ENCODE peak calls at places on chromosomes 7 and 10, in ten cellular contexts. One of them, this sample, is unnamed.
A peak's percentile ranks its signal among the peaks of the same experiment; 100 is the strongest.

GRCh38 chr7:129606801-129607200 is 4.7 kb upstream of the NRF1 start:
- DNase-seq in T-helper 9 cell: no peak
- DNase-seq in stimulated activated CD8-positive, alpha-beta memory T cell treated with anti-CD3 and anti-CD28 coated beads, Interleukin-15, amount 100 ng/mL, for 24 hours: no peak
- DNase-seq in activated T-cell treated with anti-CD3 and anti-CD28 coated beads for 1 hour: no peak
- DNase-seq in mucosa of descending colon: no peak
- DNase-seq in RCC 7860: no peak
- DNase-seq in HS-5: no peak
- DNase-seq in stimulated activated naive CD8-positive, alpha-beta T cell treated with anti-CD3 and anti-CD28 coated beads, Interleukin-15, amount 100 ng/mL, for 72 hours: no peak
- DNase-seq in EH: no peak
- DNase-seq in dorsolateral prefrontal cortex: no peak
- DNase-seq in this sample: no peak

GRCh38 chr7:80890839-80891544 is 27.9 kb downstream of the SEMA3C start:
- DNase-seq in stimulated activated naive CD8-positive, alpha-beta T cell treated with anti-CD3 and anti-CD28 coated beads, Interleukin-15, amount 100 ng/mL, for 72 hours: no peak
- DNase-seq in mucosa of descending colon: no peak
- DNase-seq in stimulated activated CD8-positive, alpha-beta memory T cell treated with anti-CD3 and anti-CD28 coated beads, Interleukin-15, amount 100 ng/mL, for 24 hours: no peak
- DNase-seq in dorsolateral prefrontal cortex: no peak
- DNase-seq in RCC 7860: no peak
- DNase-seq in EH: no peak
- DNase-seq in T-helper 9 cell: no peak
- DNase-seq in HS-5: no peak
- DNase-seq in activated T-cell treated with anti-CD3 and anti-CD28 coated beads for 1 hour: no peak
- DNase-seq in this sample: no peak

GRCh38 chr10:91689731-91690168 is 56.9 kb upstream of the PPP1R3C start:
- DNase-seq in stimulated activated CD8-positive, alpha-beta memory T cell treated with anti-CD3 and anti-CD28 coated beads, Interleukin-15, amount 100 ng/mL, for 24 hours: no peak
- DNase-seq in RCC 7860: peak; percentile 41
- DNase-seq in stimulated activated naive CD8-positive, alpha-beta T cell treated with anti-CD3 and anti-CD28 coated beads, Interleukin-15, amount 100 ng/mL, for 72 hours: peak; percentile 3
- DNase-seq in mucosa of descending colon: no peak
- DNase-seq in HS-5: no peak
- DNase-seq in EH: peak; percentile 79
- DNase-seq in T-helper 9 cell: no peak
- DNase-seq in activated T-cell treated with anti-CD3 and anti-CD28 coated beads for 1 hour: no peak
- DNase-seq in dorsolateral prefrontal cortex: no peak
- DNase-seq in this sample: no peak

GRCh38 chr10:79186742-79187544 is 118.2 kb downstream of the ZMIZ1 start:
- DNase-seq in HS-5: no peak
- DNase-seq in activated T-cell treated with anti-CD3 and anti-CD28 coated beads for 1 hour: no peak
- DNase-seq in EH: no peak
- DNase-seq in stimulated activated naive CD8-positive, alpha-beta T cell treated with anti-CD3 and anti-CD28 coated beads, Interleukin-15, amount 100 ng/mL, for 72 hours: no peak
- DNase-seq in T-helper 9 cell: no peak
- DNase-seq in RCC 7860: no peak
- DNase-seq in dorsolateral prefrontal cortex: no peak
- DNase-seq in stimulated activated CD8-positive, alpha-beta memory T cell treated with anti-CD3 and anti-CD28 coated beads, Interleukin-15, amount 100 ng/mL, for 24 hours: no peak
- DNase-seq in mucosa of descending colon: no peak
- DNase-seq in this sample: no peak

GRCh38 chr10:101337836-101338235 is 16.1 kb upstream of the BTRC start:
- DNase-seq in dorsolateral prefrontal cortex: no peak
- DNase-seq in mucosa of descending colon: no peak
- DNase-seq in stimulated activated naive CD8-positive, alpha-beta T cell treated with anti-CD3 and anti-CD28 coated beads, Interleukin-15, amount 100 ng/mL, for 72 hours: no peak
- DNase-seq in activated T-cell treated with anti-CD3 and anti-CD28 coated beads for 1 hour: no peak
- DNase-seq in RCC 7860: no peak
- DNase-seq in HS-5: no peak
- DNase-seq in T-helper 9 cell: no peak
- DNase-seq in stimulated activated CD8-positive, alpha-beta memory T cell treated with anti-CD3 and anti-CD28 coated beads, Interleukin-15, amount 100 ng/mL, for 24 hours: no peak
- DNase-seq in EH: no peak
- DNase-seq in this sample: no peak

GRCh38 chr7:12403287-12404181 is at the start of gene VWDE:
- DNase-seq in stimulated activated naive CD8-positive, alpha-beta T cell treated with anti-CD3 and anti-CD28 coated beads, Interleukin-15, amount 100 ng/mL, for 72 hours: peak; percentile 69
- DNase-seq in HS-5: peak; percentile 54
- DNase-seq in stimulated activated CD8-positive, alpha-beta memory T cell treated with anti-CD3 and anti-CD28 coated beads, Interleukin-15, amount 100 ng/mL, for 24 hours: no peak
- DNase-seq in dorsolateral prefrontal cortex: no peak
- DNase-seq in activated T-cell treated with anti-CD3 and anti-CD28 coated beads for 1 hour: peak; percentile 8
- DNase-seq in mucosa of descending colon: peak; percentile 67
- DNase-seq in EH: no peak
- DNase-seq in RCC 7860: peak; percentile 31
- DNase-seq in T-helper 9 cell: peak; percentile 52
- DNase-seq in this sample: peak; percentile 12

GRCh38 chr7:120991570-120991969 is 3.1 kb downstream of the CPED1 start:
- DNase-seq in RCC 7860: peak; percentile 32
- DNase-seq in stimulated activated naive CD8-positive, alpha-beta T cell treated with anti-CD3 and anti-CD28 coated beads, Interleukin-15, amount 100 ng/mL, for 72 hours: no peak
- DNase-seq in dorsolateral prefrontal cortex: no peak
- DNase-seq in mucosa of descending colon: no peak
- DNase-seq in T-helper 9 cell: no peak
- DNase-seq in activated T-cell treated with anti-CD3 and anti-CD28 coated beads for 1 hour: no peak
- DNase-seq in stimulated activated CD8-positive, alpha-beta memory T cell treated with anti-CD3 and anti-CD28 coated beads, Interleukin-15, amount 100 ng/mL, for 24 hours: no peak
- DNase-seq in EH: peak; percentile 85
- DNase-seq in HS-5: peak; percentile 68
- DNase-seq in this sample: no peak

GRCh38 chr10:131824371-131825149 is 76.2 kb upstream of the PPP2R2D start:
- DNase-seq in HS-5: no peak
- DNase-seq in mucosa of descending colon: no peak
- DNase-seq in dorsolateral prefrontal cortex: no peak
- DNase-seq in EH: no peak
- DNase-seq in T-helper 9 cell: no peak
- DNase-seq in activated T-cell treated with anti-CD3 and anti-CD28 coated beads for 1 hour: no peak
- DNase-seq in RCC 7860: no peak
- DNase-seq in stimulated activated CD8-positive, alpha-beta memory T cell treated with anti-CD3 and anti-CD28 coated beads, Interleukin-15, amount 100 ng/mL, for 24 hours: no peak
- DNase-seq in stimulated activated naive CD8-positive, alpha-beta T cell treated with anti-CD3 and anti-CD28 coated beads, Interleukin-15, amount 100 ng/mL, for 72 hours: no peak
- DNase-seq in this sample: no peak

GRCh38 chr10:79445217-79445707 is at the start of gene ZCCHC24:
- DNase-seq in dorsolateral prefrontal cortex: no peak
- DNase-seq in stimulated activated naive CD8-positive, alpha-beta T cell treated with anti-CD3 and anti-CD28 coated beads, Interleukin-15, amount 100 ng/mL, for 72 hours: no peak
- DNase-seq in mucosa of descending colon: no peak
- DNase-seq in T-helper 9 cell: no peak
- DNase-seq in EH: no peak
- DNase-seq in RCC 7860: no peak
- DNase-seq in HS-5: no peak
- DNase-seq in activated T-cell treated with anti-CD3 and anti-CD28 coated beads for 1 hour: no peak
- DNase-seq in stimulated activated CD8-positive, alpha-beta memory T cell treated with anti-CD3 and anti-CD28 coated beads, Interleukin-15, amount 100 ng/mL, for 24 hours: no peak
- DNase-seq in this sample: peak; percentile 96

GRCh38 chr7:30135551-30136271 is 925 bp downstream of the MTURN start:
- DNase-seq in mucosa of descending colon: peak; percentile 74
- DNase-seq in RCC 7860: no peak
- DNase-seq in stimulated activated naive CD8-positive, alpha-beta T cell treated with anti-CD3 and anti-CD28 coated beads, Interleukin-15, amount 100 ng/mL, for 72 hours: peak; percentile 46
- DNase-seq in T-helper 9 cell: peak; percentile 28
- DNase-seq in HS-5: peak; percentile 47
- DNase-seq in dorsolateral prefrontal cortex: peak; percentile 73
- DNase-seq in activated T-cell treated with anti-CD3 and anti-CD28 coated beads for 1 hour: peak; percentile 37
- DNase-seq in EH: peak; percentile 65
- DNase-seq in stimulated activated CD8-positive, alpha-beta memory T cell treated with anti-CD3 and anti-CD28 coated beads, Interleukin-15, amount 100 ng/mL, for 24 hours: peak; percentile 23
- DNase-seq in this sample: peak; percentile 54

GRCh38 chr7:71842376-71842775 is 569.8 kb downstream of the CALN1 start:
- DNase-seq in activated T-cell treated with anti-CD3 and anti-CD28 coated beads for 1 hour: no peak
- DNase-seq in dorsolateral prefrontal cortex: peak; percentile 43
- DNase-seq in HS-5: no peak
- DNase-seq in mucosa of descending colon: no peak
- DNase-seq in stimulated activated naive CD8-positive, alpha-beta T cell treated with anti-CD3 and anti-CD28 coated beads, Interleukin-15, amount 100 ng/mL, for 72 hours: no peak
- DNase-seq in stimulated activated CD8-positive, alpha-beta memory T cell treated with anti-CD3 and anti-CD28 coated beads, Interleukin-15, amount 100 ng/mL, for 24 hours: no peak
- DNase-seq in T-helper 9 cell: no peak
- DNase-seq in RCC 7860: no peak
- DNase-seq in EH: no peak
- DNase-seq in this sample: no peak

GRCh38 chr7:1027285-1028043 is 16.9 kb upstream of the GPR146 start:
- DNase-seq in stimulated activated naive CD8-positive, alpha-beta T cell treated with anti-CD3 and anti-CD28 coated beads, Interleukin-15, amount 100 ng/mL, for 72 hours: no peak
- DNase-seq in dorsolateral prefrontal cortex: peak; percentile 51
- DNase-seq in mucosa of descending colon: peak; percentile 54
- DNase-seq in activated T-cell treated with anti-CD3 and anti-CD28 coated beads for 1 hour: no peak
- DNase-seq in RCC 7860: no peak
- DNase-seq in T-helper 9 cell: no peak
- DNase-seq in EH: peak; percentile 46
- DNase-seq in stimulated activated CD8-positive, alpha-beta memory T cell treated with anti-CD3 and anti-CD28 coated beads, Interleukin-15, amount 100 ng/mL, for 24 hours: no peak
- DNase-seq in HS-5: no peak
- DNase-seq in this sample: no peak

GRCh38 chr10:49643296-49644034 is 29.6 kb downstream of the CHAT start:
- DNase-seq in activated T-cell treated with anti-CD3 and anti-CD28 coated beads for 1 hour: no peak
- DNase-seq in HS-5: no peak
- DNase-seq in dorsolateral prefrontal cortex: no peak
- DNase-seq in RCC 7860: no peak
- DNase-seq in stimulated activated CD8-positive, alpha-beta memory T cell treated with anti-CD3 and anti-CD28 coated beads, Interleukin-15, amount 100 ng/mL, for 24 hours: no peak
- DNase-seq in T-helper 9 cell: no peak
- DNase-seq in EH: no peak
- DNase-seq in mucosa of descending colon: no peak
- DNase-seq in stimulated activated naive CD8-positive, alpha-beta T cell treated with anti-CD3 and anti-CD28 coated beads, Interleukin-15, amount 100 ng/mL, for 72 hours: no peak
- DNase-seq in this sample: no peak

GRCh38 chr10:18312385-18313145 is 172.3 kb downstream of the CACNB2 start:
- DNase-seq in stimulated activated naive CD8-positive, alpha-beta T cell treated with anti-CD3 and anti-CD28 coated beads, Interleukin-15, amount 100 ng/mL, for 72 hours: no peak
- DNase-seq in activated T-cell treated with anti-CD3 and anti-CD28 coated beads for 1 hour: no peak
- DNase-seq in RCC 7860: peak; percentile 25
- DNase-seq in T-helper 9 cell: no peak
- DNase-seq in mucosa of descending colon: no peak
- DNase-seq in EH: peak; percentile 48
- DNase-seq in stimulated activated CD8-positive, alpha-beta memory T cell treated with anti-CD3 and anti-CD28 coated beads, Interleukin-15, amount 100 ng/mL, for 24 hours: no peak
- DNase-seq in dorsolateral prefrontal cortex: no peak
- DNase-seq in HS-5: peak; percentile 0
- DNase-seq in this sample: peak; percentile 7

GRCh38 chr7:47827321-47827720 is 120.9 kb downstream of the PKD1L1 start:
- DNase-seq in mucosa of descending colon: no peak
- DNase-seq in stimulated activated naive CD8-positive, alpha-beta T cell treated with anti-CD3 and anti-CD28 coated beads, Interleukin-15, amount 100 ng/mL, for 72 hours: no peak
- DNase-seq in activated T-cell treated with anti-CD3 and anti-CD28 coated beads for 1 hour: no peak
- DNase-seq in HS-5: no peak
- DNase-seq in T-helper 9 cell: no peak
- DNase-seq in EH: no peak
- DNase-seq in dorsolateral prefrontal cortex: no peak
- DNase-seq in stimulated activated CD8-positive, alpha-beta memory T cell treated with anti-CD3 and anti-CD28 coated beads, Interleukin-15, amount 100 ng/mL, for 24 hours: no peak
- DNase-seq in RCC 7860: no peak
- DNase-seq in this sample: no peak

GRCh38 chr10:114681542-114681941 is 23.5 kb upstream of the ABLIM1 start:
- DNase-seq in dorsolateral prefrontal cortex: no peak
- DNase-seq in EH: no peak
- DNase-seq in stimulated activated CD8-positive, alpha-beta memory T cell treated with anti-CD3 and anti-CD28 coated beads, Interleukin-15, amount 100 ng/mL, for 24 hours: no peak
- DNase-seq in T-helper 9 cell: no peak
- DNase-seq in mucosa of descending colon: no peak
- DNase-seq in activated T-cell treated with anti-CD3 and anti-CD28 coated beads for 1 hour: no peak
- DNase-seq in RCC 7860: peak; percentile 89
- DNase-seq in stimulated activated naive CD8-positive, alpha-beta T cell treated with anti-CD3 and anti-CD28 coated beads, Interleukin-15, amount 100 ng/mL, for 72 hours: no peak
- DNase-seq in HS-5: no peak
- DNase-seq in this sample: no peak

GRCh38 chr7:129334473-129334872 is 99.8 kb upstream of the STRIP2 start:
- DNase-seq in activated T-cell treated with anti-CD3 and anti-CD28 coated beads for 1 hour: no peak
- DNase-seq in stimulated activated naive CD8-positive, alpha-beta T cell treated with anti-CD3 and anti-CD28 coated beads, Interleukin-15, amount 100 ng/mL, for 72 hours: no peak
- DNase-seq in RCC 7860: no peak
- DNase-seq in stimulated activated CD8-positive, alpha-beta memory T cell treated with anti-CD3 and anti-CD28 coated beads, Interleukin-15, amount 100 ng/mL, for 24 hours: no peak
- DNase-seq in T-helper 9 cell: no peak
- DNase-seq in EH: no peak
- DNase-seq in mucosa of descending colon: no peak
- DNase-seq in HS-5: no peak
- DNase-seq in dorsolateral prefrontal cortex: no peak
- DNase-seq in this sample: no peak

GRCh38 chr10:133242611-133243356 is 5.1 kb downstream of the VENTX start:
- DNase-seq in activated T-cell treated with anti-CD3 and anti-CD28 coated beads for 1 hour: no peak
- DNase-seq in EH: peak; percentile 9
- DNase-seq in HS-5: no peak
- DNase-seq in RCC 7860: no peak
- DNase-seq in dorsolateral prefrontal cortex: no peak
- DNase-seq in stimulated activated naive CD8-positive, alpha-beta T cell treated with anti-CD3 and anti-CD28 coated beads, Interleukin-15, amount 100 ng/mL, for 72 hours: no peak
- DNase-seq in mucosa of descending colon: no peak
- DNase-seq in stimulated activated CD8-positive, alpha-beta memory T cell treated with anti-CD3 and anti-CD28 coated beads, Interleukin-15, amount 100 ng/mL, for 24 hours: no peak
- DNase-seq in T-helper 9 cell: no peak
- DNase-seq in this sample: no peak

GRCh38 chr7:76267107-76267834 is 35.2 kb upstream of the HSPB1 start:
- DNase-seq in T-helper 9 cell: no peak
- DNase-seq in stimulated activated naive CD8-positive, alpha-beta T cell treated with anti-CD3 and anti-CD28 coated beads, Interleukin-15, amount 100 ng/mL, for 72 hours: peak; percentile 28
- DNase-seq in HS-5: no peak
- DNase-seq in RCC 7860: no peak
- DNase-seq in mucosa of descending colon: no peak
- DNase-seq in stimulated activated CD8-positive, alpha-beta memory T cell treated with anti-CD3 and anti-CD28 coated beads, Interleukin-15, amount 100 ng/mL, for 24 hours: no peak
- DNase-seq in EH: no peak
- DNase-seq in activated T-cell treated with anti-CD3 and anti-CD28 coated beads for 1 hour: no peak
- DNase-seq in dorsolateral prefrontal cortex: no peak
- DNase-seq in this sample: no peak

GRCh38 chr10:96465599-96465998 is 48.1 kb downstream of the TLL2 start:
- DNase-seq in T-helper 9 cell: no peak
- DNase-seq in stimulated activated naive CD8-positive, alpha-beta T cell treated with anti-CD3 and anti-CD28 coated beads, Interleukin-15, amount 100 ng/mL, for 72 hours: no peak
- DNase-seq in HS-5: no peak
- DNase-seq in stimulated activated CD8-positive, alpha-beta memory T cell treated with anti-CD3 and anti-CD28 coated beads, Interleukin-15, amount 100 ng/mL, for 24 hours: no peak
- DNase-seq in dorsolateral prefrontal cortex: no peak
- DNase-seq in RCC 7860: no peak
- DNase-seq in EH: no peak
- DNase-seq in activated T-cell treated with anti-CD3 and anti-CD28 coated beads for 1 hour: no peak
- DNase-seq in mucosa of descending colon: no peak
- DNase-seq in this sample: no peak

GRCh38 chr7:99923200-99923599 is 3.9 kb upstream of the TRIM4 start:
- DNase-seq in stimulated activated CD8-positive, alpha-beta memory T cell treated with anti-CD3 and anti-CD28 coated beads, Interleukin-15, amount 100 ng/mL, for 24 hours: no peak
- DNase-seq in dorsolateral prefrontal cortex: no peak
- DNase-seq in stimulated activated naive CD8-positive, alpha-beta T cell treated with anti-CD3 and anti-CD28 coated beads, Interleukin-15, amount 100 ng/mL, for 72 hours: no peak
- DNase-seq in T-helper 9 cell: no peak
- DNase-seq in EH: no peak
- DNase-seq in RCC 7860: no peak
- DNase-seq in HS-5: no peak
- DNase-seq in activated T-cell treated with anti-CD3 and anti-CD28 coated beads for 1 hour: no peak
- DNase-seq in mucosa of descending colon: no peak
- DNase-seq in this sample: no peak

GRCh38 chr7:152553671-152554317 is 118.0 kb upstream of the KMT2C start:
- DNase-seq in HS-5: no peak
- DNase-seq in EH: no peak
- DNase-seq in stimulated activated CD8-positive, alpha-beta memory T cell treated with anti-CD3 and anti-CD28 coated beads, Interleukin-15, amount 100 ng/mL, for 24 hours: no peak
- DNase-seq in dorsolateral prefrontal cortex: no peak
- DNase-seq in T-helper 9 cell: no peak
- DNase-seq in activated T-cell treated with anti-CD3 and anti-CD28 coated beads for 1 hour: no peak
- DNase-seq in mucosa of descending colon: no peak
- DNase-seq in RCC 7860: no peak
- DNase-seq in stimulated activated naive CD8-positive, alpha-beta T cell treated with anti-CD3 and anti-CD28 coated beads, Interleukin-15, amount 100 ng/mL, for 72 hours: no peak
- DNase-seq in this sample: no peak

GRCh38 chr10:5147981-5148677 is 36.8 kb downstream of the AKR1C8 start:
- DNase-seq in EH: no peak
- DNase-seq in HS-5: no peak
- DNase-seq in stimulated activated naive CD8-positive, alpha-beta T cell treated with anti-CD3 and anti-CD28 coated beads, Interleukin-15, amount 100 ng/mL, for 72 hours: no peak
- DNase-seq in RCC 7860: no peak
- DNase-seq in T-helper 9 cell: no peak
- DNase-seq in stimulated activated CD8-positive, alpha-beta memory T cell treated with anti-CD3 and anti-CD28 coated beads, Interleukin-15, amount 100 ng/mL, for 24 hours: no peak
- DNase-seq in mucosa of descending colon: no peak
- DNase-seq in activated T-cell treated with anti-CD3 and anti-CD28 coated beads for 1 hour: no peak
- DNase-seq in dorsolateral prefrontal cortex: no peak
- DNase-seq in this sample: no peak

GRCh38 chr10:114697061-114697598 is 39.1 kb upstream of the ABLIM1 start:
- DNase-seq in dorsolateral prefrontal cortex: peak; percentile 90
- DNase-seq in stimulated activated CD8-positive, alpha-beta memory T cell treated with anti-CD3 and anti-CD28 coated beads, Interleukin-15, amount 100 ng/mL, for 24 hours: no peak
- DNase-seq in RCC 7860: no peak
- DNase-seq in HS-5: no peak
- DNase-seq in mucosa of descending colon: no peak
- DNase-seq in EH: peak; percentile 87
- DNase-seq in activated T-cell treated with anti-CD3 and anti-CD28 coated beads for 1 hour: no peak
- DNase-seq in T-helper 9 cell: no peak
- DNase-seq in stimulated activated naive CD8-positive, alpha-beta T cell treated with anti-CD3 and anti-CD28 coated beads, Interleukin-15, amount 100 ng/mL, for 72 hours: no peak
- DNase-seq in this sample: no peak

GRCh38 chr10:29719281-29719675 is 84.5 kb upstream of the SVIL start:
- DNase-seq in mucosa of descending colon: no peak
- DNase-seq in dorsolateral prefrontal cortex: no peak
- DNase-seq in EH: no peak
- DNase-seq in HS-5: no peak
- DNase-seq in stimulated activated CD8-positive, alpha-beta memory T cell treated with anti-CD3 and anti-CD28 coated beads, Interleukin-15, amount 100 ng/mL, for 24 hours: no peak
- DNase-seq in RCC 7860: peak; percentile 28
- DNase-seq in T-helper 9 cell: no peak
- DNase-seq in activated T-cell treated with anti-CD3 and anti-CD28 coated beads for 1 hour: no peak
- DNase-seq in stimulated activated naive CD8-positive, alpha-beta T cell treated with anti-CD3 and anti-CD28 coated beads, Interleukin-15, amount 100 ng/mL, for 72 hours: no peak
- DNase-seq in this sample: no peak

GRCh38 chr10:114917927-114918672 is 19.9 kb upstream of the TRUB1 start:
- DNase-seq in activated T-cell treated with anti-CD3 and anti-CD28 coated beads for 1 hour: no peak
- DNase-seq in EH: peak; percentile 11
- DNase-seq in stimulated activated naive CD8-positive, alpha-beta T cell treated with anti-CD3 and anti-CD28 coated beads, Interleukin-15, amount 100 ng/mL, for 72 hours: no peak
- DNase-seq in RCC 7860: peak; percentile 89
- DNase-seq in stimulated activated CD8-positive, alpha-beta memory T cell treated with anti-CD3 and anti-CD28 coated beads, Interleukin-15, amount 100 ng/mL, for 24 hours: no peak
- DNase-seq in mucosa of descending colon: no peak
- DNase-seq in T-helper 9 cell: no peak
- DNase-seq in HS-5: no peak
- DNase-seq in dorsolateral prefrontal cortex: no peak
- DNase-seq in this sample: no peak

GRCh38 chr10:32054087-32054486 is 2.1 kb downstream of the KIF5B start:
- DNase-seq in HS-5: no peak
- DNase-seq in stimulated activated CD8-positive, alpha-beta memory T cell treated with anti-CD3 and anti-CD28 coated beads, Interleukin-15, amount 100 ng/mL, for 24 hours: no peak
- DNase-seq in dorsolateral prefrontal cortex: no peak
- DNase-seq in EH: peak; percentile 66
- DNase-seq in activated T-cell treated with anti-CD3 and anti-CD28 coated beads for 1 hour: no peak
- DNase-seq in RCC 7860: no peak
- DNase-seq in T-helper 9 cell: no peak
- DNase-seq in mucosa of descending colon: no peak
- DNase-seq in stimulated activated naive CD8-positive, alpha-beta T cell treated with anti-CD3 and anti-CD28 coated beads, Interleukin-15, amount 100 ng/mL, for 72 hours: no peak
- DNase-seq in this sample: no peak

GRCh38 chr10:102775201-102775972 is 31.6 kb downstream of the WBP1L start:
- DNase-seq in stimulated activated naive CD8-positive, alpha-beta T cell treated with anti-CD3 and anti-CD28 coated beads, Interleukin-15, amount 100 ng/mL, for 72 hours: no peak
- DNase-seq in EH: no peak
- DNase-seq in HS-5: no peak
- DNase-seq in mucosa of descending colon: no peak
- DNase-seq in T-helper 9 cell: no peak
- DNase-seq in dorsolateral prefrontal cortex: no peak
- DNase-seq in RCC 7860: no peak
- DNase-seq in stimulated activated CD8-positive, alpha-beta memory T cell treated with anti-CD3 and anti-CD28 coated beads, Interleukin-15, amount 100 ng/mL, for 24 hours: no peak
- DNase-seq in activated T-cell treated with anti-CD3 and anti-CD28 coated beads for 1 hour: no peak
- DNase-seq in this sample: no peak